ENCODE peak calls at places on chromosomes 4 and X, in nine cellular contexts. E is left lung; F is right cardiac atrium; D is trophoblast cell; A is choroid plexus epithelial cell; K is PC-3; V is foreskin fibroblast; Z is cardiac muscle cell; R is effector memory CD4-positive, alpha-beta T cell. P is an unnamed sample.

GRCh38 chr4:6364581-6364980 is 94.9 kb downstream of the WFS1 start:
- DNase-seq in E (no peak), Z (no peak), F (no peak), A (no peak), V (no peak), K (no peak), D (no peak), R (no peak), P (no peak)

GRCh38 chrX:1582686-1583437 is 8.5 kb upstream of the AKAP17A start:
- DNase-seq in D (peak; percentile 57), A (peak; percentile 23), K (peak; percentile 70), R (peak; percentile 39), F (no peak), E (no peak), V (no peak), Z (no peak), P (no peak)

GRCh38 chrX:38937926-38938325 is 136.7 kb downstream of the MID1IP1 start:
- DNase-seq in F (no peak), K (no peak), A (no peak), R (no peak), D (no peak), Z (no peak), E (no peak), V (no peak), P (no peak)

GRCh38 chr4:44916406-44916805 is 190.1 kb upstream of the GNPDA2 start:
- DNase-seq in Z (no peak), A (peak; percentile 26), D (no peak), E (no peak), V (no peak), F (no peak), R (no peak), K (peak; percentile 13), P (no peak)

GRCh38 chrX:68358679-68359078 is 74.6 kb downstream of the OPHN1 start:
- DNase-seq in K (no peak), E (no peak), R (no peak), A (peak; percentile 25), V (no peak), D (no peak), Z (no peak), F (no peak), P (no peak)

GRCh38 chr4:94208268-94208667 is 603 bp downstream of the SMARCAD1 start:
- DNase-seq in A (no peak), R (no peak), F (no peak), Z (peak; percentile 1), E (no peak), K (no peak), D (no peak), V (no peak), P (no peak)

GRCh38 chr4:69601065-69601464 is 38.4 kb downstream of the UGT2A2 start:
- DNase-seq in Z (no peak), V (no peak), E (no peak), K (no peak), D (no peak), F (no peak), A (no peak), R (no peak), P (no peak)

GRCh38 chrX:17747692-17748091 is 10.4 kb downstream of the SCML1 start:
- DNase-seq in A (no peak), V (no peak), R (no peak), K (no peak), D (no peak), E (no peak), F (no peak), Z (no peak), P (no peak)

GRCh38 chr4:161463436-161463835 is 700.4 kb downstream of the FSTL5 start:
- DNase-seq in D (no peak), E (no peak), Z (no peak), A (no peak), F (no peak), R (no peak), K (no peak), V (no peak), P (no peak)

GRCh38 chrX:132092439-132093065 is 35.3 kb downstream of the FRMD7 start:
- DNase-seq in E (peak; percentile 34), D (peak; percentile 69), K (peak; percentile 73), R (peak; percentile 6), F (peak; percentile 49), Z (peak; percentile 86), V (peak; percentile 37), A (peak; percentile 87), P (peak; percentile 12)

GRCh38 chr4:54103190-54103574 is 3.2 kb downstream of the GSX2 start:
- DNase-seq in D (no peak), F (no peak), E (no peak), V (no peak), A (peak; percentile 18), K (no peak), Z (no peak), R (no peak), P (no peak)
- H3K4me3 ChIP-seq in D (no peak overlapping the region), F (no peak overlapping the region), E (no peak overlapping the region), V (no peak overlapping the region), A (peak overlapping the region; percentile 49), K (no peak overlapping the region), Z (peak overlapping the region; percentile 19), R (no peak overlapping the region), P (no peak overlapping the region)

DNA sequence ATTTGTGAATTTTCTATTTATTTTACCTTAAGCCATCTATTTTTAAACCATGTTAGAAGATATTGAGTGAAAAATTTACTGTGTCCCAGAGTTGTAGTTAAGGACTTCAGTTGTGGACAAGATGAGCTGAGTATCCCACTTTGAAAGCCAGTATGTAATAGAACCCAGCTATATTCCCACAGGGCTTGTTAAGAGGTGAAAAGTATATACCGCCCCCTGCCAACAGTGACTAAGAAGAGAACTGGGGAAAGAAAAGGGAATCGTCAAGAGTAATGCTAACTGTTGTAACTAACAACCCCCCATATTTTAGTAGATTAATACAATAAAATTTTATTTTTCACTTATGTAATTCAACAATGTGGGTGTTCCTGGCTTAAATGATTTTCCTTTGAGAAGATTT is 250.3 kb upstream of the GIMD1 start:
- DNase-seq in F (no peak), A (peak; percentile 30), D (no peak), Z (no peak), R (no peak), K (no peak), V (no peak), E (no peak), P (no peak)
- H3K4me3 ChIP-seq in F (no peak overlapping the region), A (no peak overlapping the region), D (no peak overlapping the region), Z (no peak overlapping the region), R (no peak overlapping the region), K (no peak overlapping the region), V (no peak overlapping the region), E (no peak overlapping the region), P (no peak overlapping the region)

GRCh38 chr4:150082241-150082640 is 4.0 kb downstream of the DCLK2 start:
- DNase-seq in A (no peak), Z (peak; percentile 37), D (no peak), R (no peak), F (no peak), K (no peak), V (no peak), E (no peak), P (no peak)
- H3K4me3 ChIP-seq in A (no peak overlapping the region), Z (no peak overlapping the region), D (no peak overlapping the region), R (no peak overlapping the region), F (no peak overlapping the region), K (no peak overlapping the region), V (peak overlapping the region; percentile 28), E (no peak overlapping the region), P (peak overlapping the region; percentile 81)

GRCh38 chr4:128653514-128654420 is 155.7 kb upstream of the JADE1 start:
- DNase-seq in D (peak; percentile 27), R (no peak), E (no peak), A (peak; percentile 78), V (peak; percentile 59), F (peak; percentile 57), K (no peak), Z (peak; percentile 55), P (no peak)
- H3K4me3 ChIP-seq in D (no peak overlapping the region), R (no peak overlapping the region), E (no peak overlapping the region), A (no peak overlapping the region), V (no peak overlapping the region), F (peak overlapping the region; percentile 3), K (no peak overlapping the region), Z (no peak overlapping the region), P (no peak overlapping the region)

GRCh38 chrX:15781964-15782711 is 8.1 kb upstream of the ZRSR2 start:
- DNase-seq in Z (no peak), V (no peak), F (no peak), K (no peak), E (no peak), D (no peak), A (no peak), R (peak; percentile 6), P (no peak)
- H3K4me3 ChIP-seq in Z (no peak overlapping the region), V (no peak overlapping the region), F (no peak overlapping the region), K (no peak overlapping the region), E (no peak overlapping the region), D (no peak overlapping the region), A (no peak overlapping the region), R (peak overlapping the region; percentile 27), P (no peak overlapping the region)

GRCh38 chr4:8594097-8595038 is 1.8 kb downstream of the CPZ start:
- DNase-seq in R (no peak), A (peak; percentile 91), D (peak; percentile 97), K (peak; percentile 81), E (no peak), F (peak; percentile 46), V (peak; percentile 62), Z (peak; percentile 86), P (peak; percentile 35)
- H3K4me3 ChIP-seq in R (no peak overlapping the region), A (peak overlapping the region; percentile 70), D (no peak overlapping the region), K (peak overlapping the region; percentile 76), E (no peak overlapping the region), F (no peak overlapping the region), V (peak overlapping the region; percentile 80), Z (no peak overlapping the region), P (no peak overlapping the region)

DNA sequence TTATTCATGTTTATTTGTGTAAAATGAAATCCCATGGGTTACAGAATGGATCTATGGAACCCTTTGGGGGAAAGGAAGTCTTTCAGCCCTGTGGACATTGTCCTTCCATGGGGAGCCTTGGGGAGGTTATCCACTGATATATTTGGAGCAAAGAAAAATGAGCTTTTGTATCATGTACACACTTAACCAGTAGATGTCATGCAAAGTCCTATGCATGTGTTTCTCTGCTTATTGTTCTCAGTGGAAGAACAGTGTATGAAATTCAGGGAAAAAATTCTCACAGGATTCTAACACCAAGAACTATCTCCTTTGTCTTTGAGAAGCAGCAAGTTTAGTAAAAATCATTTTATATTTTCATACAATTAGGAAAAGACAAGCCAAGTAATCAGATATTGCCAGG is 105.3 kb downstream of the DTHD1 start:
- DNase-seq in F (no peak), R (no peak), E (no peak), D (no peak), A (no peak), K (no peak), Z (no peak), V (no peak), P (no peak)
- H3K4me3 ChIP-seq in F (no peak overlapping the region), R (no peak overlapping the region), E (no peak overlapping the region), D (no peak overlapping the region), A (no peak overlapping the region), K (no peak overlapping the region), Z (no peak overlapping the region), V (no peak overlapping the region), P (no peak overlapping the region)

DNA sequence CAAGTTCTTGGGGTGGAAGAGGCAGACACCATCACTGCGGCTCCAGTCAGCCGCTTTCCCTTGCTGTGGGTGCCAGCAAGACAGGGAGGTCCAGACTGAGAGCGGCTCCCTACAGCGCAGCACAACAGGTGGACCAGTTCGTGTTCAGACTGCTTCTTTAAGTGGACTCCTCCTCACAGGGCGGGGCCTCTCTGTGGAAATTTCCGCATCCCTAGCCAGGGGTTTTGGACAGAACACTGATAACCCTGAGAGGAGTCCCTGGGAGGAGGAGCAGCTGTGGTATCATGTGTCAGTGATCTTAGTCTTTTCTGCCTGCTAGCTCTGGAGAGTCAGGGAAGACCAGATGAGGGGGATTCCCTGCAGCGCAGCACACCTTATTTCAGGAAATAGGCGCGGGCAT is 48.5 kb downstream of the MAGEC2 start:
- DNase-seq in A (no peak), D (no peak), F (no peak), Z (no peak), K (no peak), R (no peak), V (no peak), E (no peak), P (no peak)
- H3K4me3 ChIP-seq in A (no peak overlapping the region), D (no peak overlapping the region), F (no peak overlapping the region), Z (no peak overlapping the region), K (no peak overlapping the region), R (no peak overlapping the region), V (no peak overlapping the region), E (no peak overlapping the region), P (no peak overlapping the region)

P was measured in HFF-Myc.